ENCODE peak calls at places on chromosome 7, in nine cellular contexts. H, U, F, L, R, O, J, Q and M are unnamed samples.

GRCh38 chr7:2051708-2052656 is 180.8 kb downstream of the MAD1L1 start:
- DNase-seq in H (no peak), U (no peak), F (no peak), L (no peak), R (no peak), O (peak), J (no peak), Q (no peak), M (no peak)

GRCh38 chr7:17725761-17726160 is 214.5 kb downstream of the SNX13 start:
- DNase-seq in H (no peak), U (no peak), F (no peak), L (no peak), R (peak), O (no peak), J (no peak), Q (no peak), M (no peak)

GRCh38 chr7:114590298-114590697 is 175.7 kb downstream of the FOXP2 start:
- DNase-seq in H (no peak), U (peak), F (no peak), L (no peak), R (no peak), O (no peak), J (no peak), Q (no peak), M (no peak)

GRCh38 chr7:71595176-71595575 is 463.2 kb downstream of the GALNT17 start:
- DNase-seq in H (no peak), U (no peak), F (no peak), L (no peak), R (no peak), O (no peak), J (no peak), Q (no peak), M (no peak)

GRCh38 chr7:22445140-22445722 is 54.8 kb downstream of the STEAP1B start:
- DNase-seq in H (peak), U (no peak), F (no peak), L (no peak), R (peak), O (peak), J (peak), Q (peak), M (peak)

GRCh38 chr7:44280993-44281721 is 44.2 kb downstream of the CAMK2B start:
- DNase-seq in H (no peak), U (no peak), F (no peak), L (no peak), R (no peak), O (no peak), J (peak), Q (peak), M (peak)

GRCh38 chr7:26584964-26585650 is 279.3 kb downstream of the SKAP2 start:
- DNase-seq in H (no peak), U (no peak), F (no peak), L (no peak), R (no peak), O (no peak), J (no peak), Q (no peak), M (no peak)

GRCh38 chr7:11709240-11709639 is 122.8 kb downstream of the THSD7A start:
- DNase-seq in H (no peak), U (no peak), F (no peak), L (no peak), R (no peak), O (no peak), J (no peak), Q (no peak), M (no peak)

GRCh38 chr7:108557617-108558016 is 11.9 kb downstream of the THAP5 start:
- DNase-seq in H (no peak), U (no peak), F (no peak), L (no peak), R (no peak), O (no peak), J (no peak), Q (no peak), M (no peak)

GRCh38 chr7:82805527-82805960 is 357.1 kb downstream of the PCLO start:
- DNase-seq in H (no peak), U (peak), F (no peak), L (peak), R (peak), O (no peak), J (no peak), Q (no peak), M (no peak)

GRCh38 chr7:47941136-47941844 is 7.0 kb downstream of the PKD1L1 start:
- DNase-seq in H (no peak), U (no peak), F (no peak), L (no peak), R (peak), O (no peak), J (peak), Q (peak), M (no peak)

GRCh38 chr7:73894851-73895441 is 34.0 kb downstream of the TMEM270 start:
- DNase-seq in H (no peak), U (peak), F (no peak), L (no peak), R (peak), O (no peak), J (no peak), Q (peak), M (peak)

GRCh38 chr7:33128990-33129805 is at the start of gene BBS9:
- DNase-seq in H (peak), U (peak), F (peak), L (peak), R (peak), O (peak), J (peak), Q (peak), M (peak)

GRCh38 chr7:29988391-29989256 is 977 bp downstream of the SCRN1 start:
- DNase-seq in H (peak), U (peak), F (no peak), L (no peak), R (peak), O (no peak), J (peak), Q (peak), M (peak)

GRCh38 chr7:31056775-31057346 is 4.8 kb downstream of the ADCYAP1R1 start:
- DNase-seq in H (peak), U (peak), F (no peak), L (peak), R (no peak), O (no peak), J (no peak), Q (no peak), M (no peak)

GRCh38 chr7:149732611-149733010 is 40.8 kb downstream of the ZNF467 start:
- DNase-seq in H (no peak), U (no peak), F (no peak), L (no peak), R (no peak), O (no peak), J (no peak), Q (peak), M (no peak)

GRCh38 chr7:90952649-90952991 is 311.6 kb upstream of the FZD1 start:
- DNase-seq in H (no peak), U (peak), F (no peak), L (no peak), R (peak), O (no peak), J (no peak), Q (no peak), M (no peak)

GRCh38 chr7:154255324-154255723 is 203.1 kb downstream of the DPP6 start:
- DNase-seq in H (no peak), U (no peak), F (no peak), L (no peak), R (no peak), O (peak), J (no peak), Q (no peak), M (no peak)